ENCODE peak calls at places on chromosomes 16 and 17, in five cellular contexts. P is mesendoderm, Q is cardiac muscle cell, S is HAP-1, M is pancreas. F is an unnamed sample.
A peak's percentile ranks its signal among the peaks of the same experiment; 100 is the strongest.

GRCh38 chr17:33292981-33293867 is at the start of gene ASIC2:
- DNase-seq in M (peak; percentile 60), P (peak; percentile 75), Q (no peak), S (no peak), F (peak; percentile 71)

GRCh38 chr16:80231888-80232287 is 308.9 kb upstream of the DYNLRB2 start:
- DNase-seq in S (no peak), P (no peak), Q (peak; percentile 1), M (no peak), F (no peak)

GRCh38 chr17:50439008-50439407 is 13.0 kb downstream of the ACSF2 start:
- DNase-seq in S (no peak), M (no peak), P (no peak), Q (no peak), F (no peak)

GRCh38 chr16:51407921-51408320 is 256.9 kb upstream of the SALL1 start:
- DNase-seq in Q (no peak), S (no peak), P (no peak), M (no peak), F (no peak)

GRCh38 chr16:11012841-11013240 is 68.5 kb downstream of the CLEC16A start:
- DNase-seq in P (no peak), M (no peak), Q (no peak), S (no peak), F (no peak)

GRCh38 chr17:14310101-14310500 is 9.2 kb downstream of the HS3ST3B1 start:
- DNase-seq in P (no peak), Q (no peak), S (no peak), M (no peak), F (no peak)

GRCh38 chr17:17712268-17712924 is 31.1 kb downstream of the RAI1 start:
- DNase-seq in S (no peak), M (no peak), Q (peak; percentile 76), P (no peak), F (no peak)

GRCh38 chr17:4375039-4375748 is 8.7 kb upstream of the UBE2G1 start:
- DNase-seq in Q (no peak), S (no peak), M (no peak), P (no peak), F (no peak)

GRCh38 chr16:12096162-12096781 is 119.7 kb downstream of the SNX29 start:
- DNase-seq in Q (no peak), M (peak; percentile 3), P (no peak), S (no peak), F (peak; percentile 3)

GRCh38 chr16:7378024-7378695 is 45.5 kb downstream of the RBFOX1 start:
- DNase-seq in S (no peak), Q (no peak), P (no peak), M (no peak), F (no peak)

GRCh38 chr17:74601944-74602572 is 10.0 kb upstream of the CD300LD start:
- DNase-seq in Q (peak; percentile 70), S (peak; percentile 56), P (peak; percentile 55), M (no peak), F (no peak)

GRCh38 chr16:50603206-50604064 is 55.2 kb downstream of the NKD1 start:
- DNase-seq in P (no peak), Q (peak; percentile 69), S (no peak), M (no peak), F (no peak)

GRCh38 chr17:43713494-43714162 is 45.0 kb downstream of the SOST start:
- DNase-seq in P (peak; percentile 31), Q (peak; percentile 37), M (peak; percentile 74), S (peak; percentile 39), F (peak; percentile 86)

GRCh38 chr17:796609-797008 is 14.5 kb downstream of the MRM3 start:
- DNase-seq in S (no peak), P (no peak), Q (no peak), M (no peak), F (no peak)

GRCh38 chr17:2057714-2058520 is 3.0 kb downstream of the HIC1 start:
- DNase-seq in P (peak; percentile 59), Q (peak; percentile 62), S (no peak), M (peak; percentile 68), F (peak; percentile 81)

GRCh38 chr16:75263963-75264445 is 12.6 kb upstream of the BCAR1 start:
- DNase-seq in Q (no peak), M (no peak), P (no peak), S (no peak), F (peak; percentile 37)

GRCh38 chr16:75264999-75265910 is 13.8 kb upstream of the BCAR1 start:
- DNase-seq in Q (no peak), M (peak; percentile 83), S (peak; percentile 59), P (no peak), F (peak; percentile 84)

GRCh38 chr16:75265911-75266701 is 14.7 kb upstream of the BCAR1 start:
- DNase-seq in P (peak; percentile 91), M (peak; percentile 91), Q (peak; percentile 79), S (peak; percentile 90), F (peak; percentile 91)

GRCh38 chr16:75263291-75263962 is 12.0 kb upstream of the BCAR1 start:
- DNase-seq in P (no peak), Q (no peak), S (no peak), M (no peak), F (no peak)

GRCh38 chr16:75264531-75264998 is 13.1 kb upstream of the BCAR1 start:
- DNase-seq in S (no peak), Q (peak; percentile 78), P (no peak), M (peak; percentile 71), F (no peak)
- H3K4me1 ChIP-seq in S (peaks cover 30% of the 10 kb centered on the region), Q (peaks cover 45% of the 10 kb centered on the region), P (peaks cover 6% of the 10 kb centered on the region), M (peaks cover 30% of the 10 kb centered on the region), F (peaks cover 57% of the 10 kb centered on the region)

GRCh38 chr16:55498101-55498500 is 10.8 kb upstream of the LPCAT2 start:
- DNase-seq in S (no peak), M (no peak), Q (no peak), P (no peak), F (no peak)

GRCh38 chr16:55501549-55502322 is 7.1 kb upstream of the LPCAT2 start:
- DNase-seq in Q (peak; percentile 28), S (peak; percentile 35), M (no peak), P (peak; percentile 36), F (no peak)

GRCh38 chr16:55497558-55497957 is 11.3 kb upstream of the LPCAT2 start:
- DNase-seq in S (no peak), P (no peak), Q (no peak), M (no peak), F (no peak)

GRCh38 chr16:55499951-55500350 is 8.9 kb upstream of the LPCAT2 start:
- DNase-seq in P (peak; percentile 43), Q (peak; percentile 97), M (no peak), S (no peak), F (no peak)

DNA sequence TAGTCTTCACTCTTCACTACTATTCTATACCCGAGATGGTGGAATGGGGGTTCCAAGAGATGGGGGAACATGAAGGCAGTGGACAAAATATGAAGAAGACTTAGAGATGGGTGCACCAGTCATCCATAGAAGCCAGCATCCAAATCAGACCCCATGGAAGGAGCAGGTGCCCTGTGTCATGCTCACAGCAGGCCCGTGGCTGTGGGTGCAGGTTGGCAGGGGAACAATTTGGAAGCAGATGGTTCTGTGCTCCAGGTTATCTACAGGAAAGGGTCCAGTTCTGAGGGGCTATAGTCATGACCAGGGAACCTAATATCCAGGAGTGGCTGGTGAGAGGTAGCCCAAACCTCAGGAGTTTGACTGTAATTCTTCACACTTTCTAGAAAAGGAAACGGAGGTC is 9.6 kb upstream of the LPCAT2 start:
- DNase-seq in S (no peak), Q (no peak), M (no peak), P (no peak), F (no peak)
- H3K4me1 ChIP-seq in S (no peaks in the 10 kb centered on the region), Q (peaks cover 31% of the 10 kb centered on the region), M (peaks cover 11% of the 10 kb centered on the region), P (peaks cover 4% of the 10 kb centered on the region), F (peaks cover 27% of the 10 kb centered on the region)

GRCh38 chr16:27257271-27257670 is 11.3 kb downstream of the NSMCE1 start:
- DNase-seq in S (no peak), P (no peak), Q (no peak), M (no peak), F (no peak)
- H3K4me1 ChIP-seq in S (peaks cover 7% of the 10 kb centered on the region), P (no peaks in the 10 kb centered on the region), Q (no peaks in the 10 kb centered on the region), M (no peaks in the 10 kb centered on the region), F (peaks cover 6% of the 10 kb centered on the region)

DNA sequence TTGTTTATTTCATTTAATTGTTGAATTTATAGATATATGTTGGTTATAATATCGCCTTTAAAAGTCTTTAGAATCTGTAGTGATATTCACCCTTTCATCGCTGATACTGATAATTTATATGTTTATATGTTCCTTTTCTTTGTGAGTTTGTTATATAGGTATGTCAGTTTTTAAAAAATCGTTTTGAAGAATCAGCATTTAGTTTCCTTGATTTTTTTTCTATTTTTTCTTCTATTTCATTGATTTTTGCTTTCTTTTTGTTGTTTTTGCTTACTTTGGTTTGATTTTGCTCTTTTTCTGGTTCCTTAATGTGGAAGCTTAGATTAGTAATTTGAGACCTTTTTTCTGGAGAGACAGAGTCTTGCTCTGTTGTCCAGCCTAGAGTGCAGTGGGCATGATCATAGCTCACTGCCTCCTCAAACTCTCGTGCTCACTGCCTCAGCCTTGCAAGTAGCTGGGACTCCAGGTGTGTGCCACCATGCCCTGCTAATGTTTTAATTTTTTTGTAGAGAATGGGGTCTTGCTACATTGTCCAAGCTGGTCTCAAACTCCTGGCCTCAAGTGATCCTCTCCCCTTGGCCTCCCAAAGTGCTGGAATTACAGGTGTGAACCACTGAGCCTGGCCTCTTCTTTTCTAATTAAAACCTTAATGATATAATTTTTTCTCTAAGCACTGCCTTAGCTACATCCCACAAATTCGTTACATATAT is 7.5 kb downstream of the IST1 start:
- DNase-seq in Q (no peak), P (no peak), S (no peak), M (no peak), F (no peak)
- H3K4me1 ChIP-seq in Q (peaks cover 2% of the 10 kb centered on the region), P (no peaks in the 10 kb centered on the region), S (peaks cover 5% of the 10 kb centered on the region), M (no peaks in the 10 kb centered on the region), F (peaks cover 4% of the 10 kb centered on the region)

GRCh38 chr16:85015481-85016177 is 4.3 kb upstream of the ZDHHC7 start:
- DNase-seq in S (no peak), P (no peak), Q (no peak), M (no peak), F (no peak)

GRCh38 chr16:85011846-85012284 is 530 bp upstream of the ZDHHC7 start:
- DNase-seq in S (no peak), M (no peak), Q (no peak), P (no peak), F (no peak)

GRCh38 chr16:85017151-85017550 is 5.8 kb upstream of the ZDHHC7 start:
- DNase-seq in Q (peak; percentile 45), M (no peak), P (no peak), S (no peak), F (no peak)

GRCh38 chr16:85010931-85011845 is at the start of gene ZDHHC7:
- DNase-seq in Q (peak; percentile 92), P (peak; percentile 87), S (peak; percentile 90), M (peak; percentile 94), F (peak; percentile 89)

DNA sequence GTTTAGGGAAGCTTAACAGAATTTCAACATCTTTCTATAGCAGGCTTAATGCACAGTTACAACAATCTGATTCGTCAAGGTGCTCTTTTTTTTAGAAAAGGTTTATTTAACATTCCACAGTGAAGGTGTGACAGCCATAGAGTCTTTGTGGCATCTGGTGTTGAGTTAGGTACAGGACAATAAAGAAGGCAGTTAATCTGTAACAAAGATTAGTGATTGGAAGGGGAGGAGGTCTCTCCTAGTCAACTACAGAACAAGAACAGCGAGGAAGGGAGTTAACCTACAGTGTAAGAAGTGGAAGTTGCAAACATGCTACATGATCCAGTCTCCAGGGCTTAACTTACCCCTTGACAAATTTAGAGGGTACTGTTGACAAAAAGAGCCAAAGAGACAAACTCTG is 3.0 kb upstream of the ZDHHC7 start:
- DNase-seq in S (no peak), P (no peak), M (no peak), Q (no peak), F (no peak)
- H3K4me1 ChIP-seq in S (peaks cover 7% of the 10 kb centered on the region), P (peaks cover 2% of the 10 kb centered on the region), M (peaks cover 10% of the 10 kb centered on the region), Q (peaks cover 12% of the 10 kb centered on the region), F (peaks cover 9% of the 10 kb centered on the region)

F was measured in left lung.